ENCODE peak calls at places on chromosomes 2 and 18, in nine cellular contexts. H is astrocyte of the cerebellum, P is RWPE2, R is GM13976, E is HCT116, M is HFF-Myc, N is AG10803, L is suprapubic skin, U is cardiac fibroblast. F is an unnamed sample.

GRCh38 chr18:10038268-10038667 is 124.5 kb downstream of the VAPA start:
- DNase-seq in H (no peak), P (no peak), R (no peak), E (no peak), M (no peak), N (no peak), L (no peak), U (no peak), F (no peak)

GRCh38 chr18:58046794-58047555 is 2.9 kb downstream of the NEDD4L start:
- DNase-seq in H (no peak), P (no peak), R (no peak), E (no peak), M (no peak), N (no peak), L (no peak), U (no peak), F (no peak)

GRCh38 chr2:110770696-110771425 is 38.5 kb downstream of the ACOXL start:
- DNase-seq in H (no peak), P (no peak), R (no peak), E (no peak), M (peak), N (peak), L (no peak), U (peak), F (no peak)

GRCh38 chr2:8538531-8538930 is 143.3 kb upstream of the ID2 start:
- DNase-seq in H (no peak), P (peak), R (no peak), E (no peak), M (no peak), N (no peak), L (peak), U (no peak), F (no peak)

GRCh38 chr2:128377071-128377910 is 58.6 kb upstream of the HS6ST1 start:
- DNase-seq in H (no peak), P (peak), R (no peak), E (no peak), M (no peak), N (no peak), L (no peak), U (no peak), F (no peak)

GRCh38 chr2:168212866-168213265 is 34.5 kb downstream of the STK39 start:
- DNase-seq in H (no peak), P (no peak), R (no peak), E (no peak), M (no peak), N (peak), L (no peak), U (no peak), F (no peak)

GRCh38 chr2:145095641-145096435 is 575.9 kb upstream of the ZEB2 start:
- DNase-seq in H (no peak), P (no peak), R (no peak), E (no peak), M (no peak), N (peak), L (no peak), U (peak), F (no peak)

GRCh38 chr18:58501033-58501432 is 127.9 kb downstream of the ALPK2 start:
- DNase-seq in H (no peak), P (no peak), R (peak), E (no peak), M (no peak), N (no peak), L (no peak), U (no peak), F (no peak)

GRCh38 chr2:60577884-60578283 is 24.4 kb upstream of the BCL11A start:
- DNase-seq in H (no peak), P (no peak), R (no peak), E (no peak), M (no peak), N (no peak), L (no peak), U (no peak), F (no peak)

GRCh38 chr18:5238371-5238758 is 41.3 kb upstream of the AKAIN1 start:
- DNase-seq in H (no peak), P (no peak), R (peak), E (no peak), M (no peak), N (peak), L (peak), U (no peak), F (peak)

DNA sequence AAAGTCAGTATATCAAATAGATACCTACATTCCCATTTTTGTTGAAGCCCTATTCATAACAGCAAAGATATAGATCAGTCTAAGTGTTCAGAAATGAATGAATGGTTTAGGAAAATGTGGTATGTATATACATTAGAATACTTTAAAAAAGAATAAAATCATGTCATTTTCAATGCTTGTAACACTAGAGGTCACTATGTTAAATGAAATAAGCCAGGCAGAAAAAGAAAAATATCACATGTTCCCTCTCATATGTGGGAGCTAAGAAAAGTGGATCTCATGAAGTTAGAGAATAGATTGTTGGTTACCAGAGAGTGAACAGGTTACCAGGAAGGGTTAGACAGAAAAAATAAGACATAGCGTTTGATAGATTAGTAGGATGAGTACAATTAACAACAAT is 1111.0 kb upstream of the SLC39A10 start:
- DNase-seq in H (no peak), P (no peak), R (no peak), E (peak), M (no peak), N (no peak), L (no peak), U (peak), F (no peak)
- TF ChIP-seq CTCF in H (no peak), P (peak), R (no peak), E (peak), M (no peak), N (no peak), L (no peak), U (no peak), F (peak)

GRCh38 chr2:214310319-214310718 is 100.5 kb upstream of the VWC2L start:
- DNase-seq in H (no peak), P (no peak), R (no peak), E (no peak), M (no peak), N (no peak), L (no peak), U (peak), F (no peak)
- TF ChIP-seq CTCF in H (no peak), P (peak), R (peak), E (peak), M (no peak), N (no peak), L (no peak), U (peak), F (peak)

GRCh38 chr18:2083691-2084090 is 487.6 kb downstream of the METTL4 start:
- DNase-seq in H (no peak), P (no peak), R (no peak), E (no peak), M (no peak), N (no peak), L (no peak), U (peak), F (no peak)
- TF ChIP-seq CTCF in H (peak), P (peak), R (no peak), E (peak), M (peak), N (no peak), L (no peak), U (no peak), F (no peak)

GRCh38 chr2:71603851-71604708 is 150.7 kb downstream of the DYSF start:
- DNase-seq in H (no peak), P (peak), R (no peak), E (no peak), M (no peak), N (no peak), L (peak), U (no peak), F (no peak)
- TF ChIP-seq CTCF in H (no peak), P (no peak), R (no peak), E (no peak), M (no peak), N (peak), L (no peak), U (no peak), F (no peak)

DNA sequence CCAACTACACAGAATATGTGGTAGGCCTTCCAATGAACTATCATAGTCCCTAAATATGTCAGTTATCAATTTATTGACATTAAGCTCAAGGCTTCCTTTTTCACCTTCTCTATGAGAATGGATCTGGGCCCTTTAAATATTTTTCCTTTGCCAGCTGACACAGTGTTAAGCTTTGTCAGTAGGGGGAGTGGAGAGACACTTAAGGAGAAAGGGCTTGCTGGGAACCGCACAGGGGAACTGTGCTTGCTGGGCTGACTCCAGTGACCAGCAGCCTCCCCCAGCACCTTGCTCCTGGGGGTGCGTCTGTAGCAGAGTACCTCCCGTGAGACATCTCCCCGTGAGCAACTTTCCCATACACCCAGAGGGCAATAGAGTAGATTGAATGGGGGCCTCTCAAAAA is 6.5 kb upstream of the PTPN2 start:
- DNase-seq in H (no peak), P (no peak), R (no peak), E (no peak), M (no peak), N (no peak), L (no peak), U (peak), F (no peak)
- TF ChIP-seq CTCF in H (no peak), P (no peak), R (no peak), E (no peak), M (peak), N (peak), L (no peak), U (peak), F (peak)

GRCh38 chr2:105283532-105283931 is 42.0 kb downstream of the GPR45 start:
- DNase-seq in H (no peak), P (no peak), R (no peak), E (no peak), M (no peak), N (no peak), L (no peak), U (no peak), F (no peak)

GRCh38 chr2:105288133-105288532 is 41.4 kb downstream of the TGFBRAP1 start:
- DNase-seq in H (no peak), P (no peak), R (no peak), E (no peak), M (no peak), N (no peak), L (no peak), U (no peak), F (no peak)

GRCh38 chr2:105290981-105291660 is 38.4 kb downstream of the TGFBRAP1 start:
- DNase-seq in H (no peak), P (no peak), R (no peak), E (no peak), M (no peak), N (no peak), L (no peak), U (no peak), F (no peak)

GRCh38 chr2:105291981-105292380 is 37.6 kb downstream of the TGFBRAP1 start:
- DNase-seq in H (no peak), P (no peak), R (no peak), E (no peak), M (no peak), N (peak), L (no peak), U (no peak), F (no peak)

DNA sequence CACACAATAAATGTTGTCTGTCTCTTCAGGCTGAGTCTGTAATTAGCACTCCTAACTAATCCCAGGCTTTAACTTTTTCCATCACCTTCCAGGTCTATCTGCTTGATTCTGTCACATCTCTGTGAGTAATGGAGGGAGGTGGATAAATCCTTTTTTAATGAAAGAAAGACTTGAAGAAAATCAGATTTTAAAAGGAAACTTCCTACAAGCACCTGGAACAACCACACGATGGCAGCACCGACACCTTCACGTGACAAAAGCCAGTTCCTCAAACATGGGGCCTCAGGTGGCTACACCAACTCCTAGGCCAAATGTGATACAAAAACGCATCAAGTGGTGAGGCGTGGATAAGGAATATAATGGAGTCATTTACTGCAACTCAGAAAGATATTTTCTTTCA is 41.8 kb downstream of the TGFBRAP1 start:
- DNase-seq in H (peak), P (no peak), R (peak), E (peak), M (peak), N (peak), L (no peak), U (peak), F (peak)
- TF ChIP-seq CTCF in H (peak), P (peak), R (peak), E (peak), M (peak), N (peak), L (no peak), U (peak), F (peak)

GRCh38 chr2:45610281-45611019 is 617 bp downstream of the SRBD1 start:
- DNase-seq in H (peak), P (no peak), R (peak), E (peak), M (peak), N (peak), L (peak), U (peak), F (peak)
- TF ChIP-seq CTCF in H (peak), P (peak), R (peak), E (peak), M (peak), N (peak), L (no peak), U (peak), F (peak)

GRCh38 chr2:181239400-181239799 is 217.8 kb upstream of the ITGA4 start:
- DNase-seq in H (no peak), P (no peak), R (no peak), E (peak), M (no peak), N (no peak), L (no peak), U (peak), F (no peak)
- TF ChIP-seq CTCF in H (no peak), P (peak), R (no peak), E (peak), M (no peak), N (peak), L (no peak), U (no peak), F (peak)